ENCODE peak calls at places on chromosomes 2 and 18, in eight cellular contexts. A is cardiac fibroblast, Z is ovary, P is thoracic aorta, Y is GM20000, J is type B pancreatic cell, O is GM06990, V is right atrium auricular region. U is an unnamed sample.

GRCh38 chr2:171595456-171595855 is 73.2 kb downstream of the CYBRD1 start:
- DNase-seq in A (no peak), Z (no peak), P (no peak), Y (no peak), J (no peak), O (no peak), V (no peak), U (no peak)

GRCh38 chr2:8016688-8017087 is 665.2 kb upstream of the ID2 start:
- DNase-seq in A (no peak), Z (no peak), P (no peak), Y (no peak), J (no peak), O (no peak), V (no peak), U (no peak)

GRCh38 chr18:48649231-48649630 is 110.4 kb downstream of the CTIF start:
- DNase-seq in A (no peak), Z (no peak), P (no peak), Y (no peak), J (no peak), O (no peak), V (no peak), U (no peak)

GRCh38 chr18:12328179-12328823 is 20.3 kb downstream of the TUBB6 start:
- DNase-seq in A (no peak), Z (no peak), P (no peak), Y (no peak), J (no peak), O (no peak), V (peak; percentile 55), U (no peak)

GRCh38 chr18:56036673-56037072 is 448.7 kb upstream of the TCF4 start:
- DNase-seq in A (peak; percentile 27), Z (no peak), P (no peak), Y (no peak), J (no peak), O (no peak), V (no peak), U (no peak)

GRCh38 chr2:196440413-196440812 is 199.1 kb upstream of the CCDC150 start:
- DNase-seq in A (no peak), Z (no peak), P (no peak), Y (no peak), J (no peak), O (no peak), V (no peak), U (no peak)

GRCh38 chr18:58186258-58186948 is 142.4 kb downstream of the NEDD4L start:
- DNase-seq in A (peak; percentile 77), Z (no peak), P (no peak), Y (no peak), J (no peak), O (no peak), V (no peak), U (no peak)

GRCh38 chr2:240958366-240959213 is 39.8 kb upstream of the SNED1 start:
- DNase-seq in A (no peak), Z (peak; percentile 46), P (no peak), Y (no peak), J (peak; percentile 66), O (no peak), V (peak; percentile 52), U (peak; percentile 59)

GRCh38 chr2:11480859-11481258 is 14.9 kb upstream of the E2F6 start:
- DNase-seq in A (no peak), Z (no peak), P (no peak), Y (no peak), J (no peak), O (no peak), V (no peak), U (no peak)

GRCh38 chr2:161426788-161427412 is 10.8 kb downstream of the TBR1 start:
- DNase-seq in A (peak; percentile 56), Z (no peak), P (no peak), Y (peak; percentile 61), J (no peak), O (no peak), V (no peak), U (no peak)

GRCh38 chr2:24360050-24360962 is at the start of gene ITSN2:
- DNase-seq in A (peak; percentile 67), Z (peak; percentile 79), P (peak; percentile 24), Y (peak; percentile 88), J (peak; percentile 85), O (peak; percentile 94), V (peak; percentile 70), U (peak; percentile 89)

GRCh38 chr2:219430633-219431615 is 3.7 kb upstream of the SPEG start:
- DNase-seq in A (peak; percentile 40), Z (no peak), P (no peak), Y (no peak), J (no peak), O (no peak), V (no peak), U (peak; percentile 89)
- TF ChIP-seq CTCF in A (peak; percentile 20), Z (no peak), P (peak; percentile 32), Y (no peak), J (peak; percentile 13), O (peak; percentile 18), V (no peak), U (no peak)

GRCh38 chr2:117432746-117433145 is 381.7 kb upstream of the DDX18 start:
- DNase-seq in A (no peak), Z (no peak), P (no peak), Y (no peak), J (no peak), O (no peak), V (no peak), U (no peak)

DNA sequence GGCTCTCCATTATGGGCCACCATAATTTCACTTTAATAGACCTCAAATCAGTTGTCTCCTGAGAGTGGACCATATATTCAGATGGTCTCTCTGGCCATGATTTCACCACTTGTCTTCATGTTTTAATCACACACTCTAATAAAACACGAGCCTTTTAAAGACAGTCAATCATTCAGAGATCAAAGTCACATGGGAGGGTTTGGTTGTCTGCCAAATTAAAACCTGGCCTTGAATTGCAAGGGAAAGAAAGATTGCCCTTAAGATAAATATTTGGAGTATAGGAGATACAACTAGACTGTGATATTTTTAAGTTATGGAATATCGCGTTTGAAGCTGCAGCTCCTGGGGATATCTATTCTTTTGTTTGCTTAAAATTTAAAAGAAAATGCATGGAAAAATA is 377.8 kb upstream of the DDX18 start:
- DNase-seq in A (no peak), Z (no peak), P (no peak), Y (no peak), J (no peak), O (no peak), V (no peak), U (no peak)
- TF ChIP-seq CTCF in A (no peak), Z (no peak), P (no peak), Y (no peak), J (no peak), O (no peak), V (no peak), U (no peak)

GRCh38 chr2:166895243-166895642 is 7.0 kb downstream of the XIRP2 start:
- DNase-seq in A (no peak), Z (no peak), P (no peak), Y (no peak), J (no peak), O (no peak), V (no peak), U (no peak)
- TF ChIP-seq CTCF in A (no peak), Z (no peak), P (no peak), Y (no peak), J (no peak), O (no peak), V (no peak), U (no peak)

GRCh38 chr2:229930656-229931055 is 8.4 kb downstream of the FBXO36 start:
- DNase-seq in A (no peak), Z (no peak), P (no peak), Y (no peak), J (peak; percentile 42), O (no peak), V (no peak), U (no peak)
- TF ChIP-seq CTCF in A (no peak), Z (no peak), P (no peak), Y (no peak), J (no peak), O (no peak), V (no peak), U (no peak)

U was measured in coronary artery.